ENCODE peak calls at places on chromosomes 2 and 18, in nine cellular contexts. One of them, this sample, is unnamed. For H3K4me1, the result is how much of the 10 kb centered on the place peaks cover.

GRCh38 chr18:9507565-9508088 is 32.3 kb downstream of the RALBP1 start:
- DNase-seq in cardiac muscle cell: no peak
- DNase-seq in small intestine: no peak
- DNase-seq in upper lobe of right lung: no peak
- DNase-seq in prostate gland: no peak
- DNase-seq in mammary epithelial cell: no peak
- DNase-seq in fibroblast of lung: no peak
- DNase-seq in GM23248: no peak
- DNase-seq in left lung: no peak
- DNase-seq in this sample: no peak

GRCh38 chr2:429575-430254 is 141.8 kb upstream of the ALKAL2 start:
- DNase-seq in cardiac muscle cell: no peak
- DNase-seq in small intestine: no peak
- DNase-seq in upper lobe of right lung: no peak
- DNase-seq in prostate gland: no peak
- DNase-seq in mammary epithelial cell: no peak
- DNase-seq in fibroblast of lung: no peak
- DNase-seq in GM23248: no peak
- DNase-seq in left lung: no peak
- DNase-seq in this sample: no peak

GRCh38 chr2:112794131-112794733 is 9.9 kb upstream of the IL1A start:
- DNase-seq in cardiac muscle cell: peak
- DNase-seq in small intestine: peak
- DNase-seq in upper lobe of right lung: no peak
- DNase-seq in prostate gland: peak
- DNase-seq in mammary epithelial cell: peak
- DNase-seq in fibroblast of lung: peak
- DNase-seq in GM23248: peak
- DNase-seq in left lung: no peak
- DNase-seq in this sample: no peak

GRCh38 chr2:160062283-160063005 is at the start of gene PLA2R1:
- DNase-seq in cardiac muscle cell: peak
- DNase-seq in small intestine: peak
- DNase-seq in upper lobe of right lung: peak
- DNase-seq in prostate gland: peak
- DNase-seq in mammary epithelial cell: peak
- DNase-seq in fibroblast of lung: peak
- DNase-seq in GM23248: peak
- DNase-seq in left lung: peak
- DNase-seq in this sample: no peak

GRCh38 chr2:235087812-235088607 is 136.2 kb downstream of the SH3BP4 start:
- DNase-seq in cardiac muscle cell: peak
- DNase-seq in small intestine: peak
- DNase-seq in upper lobe of right lung: peak
- DNase-seq in prostate gland: no peak
- DNase-seq in mammary epithelial cell: no peak
- DNase-seq in fibroblast of lung: peak
- DNase-seq in GM23248: no peak
- DNase-seq in left lung: no peak
- DNase-seq in this sample: no peak

GRCh38 chr2:180478883-180479282 is 471.8 kb upstream of the CWC22 start:
- DNase-seq in cardiac muscle cell: no peak
- DNase-seq in small intestine: no peak
- DNase-seq in upper lobe of right lung: no peak
- DNase-seq in prostate gland: no peak
- DNase-seq in mammary epithelial cell: no peak
- DNase-seq in fibroblast of lung: peak
- DNase-seq in GM23248: no peak
- DNase-seq in left lung: no peak
- DNase-seq in this sample: no peak

GRCh38 chr2:27954771-27955384 is 64.3 kb downstream of the BABAM2 start:
- DNase-seq in cardiac muscle cell: peak
- DNase-seq in small intestine: no peak
- DNase-seq in upper lobe of right lung: no peak
- DNase-seq in prostate gland: peak
- DNase-seq in mammary epithelial cell: peak
- DNase-seq in fibroblast of lung: peak
- DNase-seq in GM23248: peak
- DNase-seq in left lung: no peak
- DNase-seq in this sample: peak

GRCh38 chr2:25176138-25176537 is 7.8 kb upstream of the POMC start:
- DNase-seq in cardiac muscle cell: no peak
- DNase-seq in small intestine: no peak
- DNase-seq in upper lobe of right lung: no peak
- DNase-seq in prostate gland: no peak
- DNase-seq in mammary epithelial cell: no peak
- DNase-seq in fibroblast of lung: no peak
- DNase-seq in GM23248: no peak
- DNase-seq in left lung: no peak
- DNase-seq in this sample: no peak

DNA sequence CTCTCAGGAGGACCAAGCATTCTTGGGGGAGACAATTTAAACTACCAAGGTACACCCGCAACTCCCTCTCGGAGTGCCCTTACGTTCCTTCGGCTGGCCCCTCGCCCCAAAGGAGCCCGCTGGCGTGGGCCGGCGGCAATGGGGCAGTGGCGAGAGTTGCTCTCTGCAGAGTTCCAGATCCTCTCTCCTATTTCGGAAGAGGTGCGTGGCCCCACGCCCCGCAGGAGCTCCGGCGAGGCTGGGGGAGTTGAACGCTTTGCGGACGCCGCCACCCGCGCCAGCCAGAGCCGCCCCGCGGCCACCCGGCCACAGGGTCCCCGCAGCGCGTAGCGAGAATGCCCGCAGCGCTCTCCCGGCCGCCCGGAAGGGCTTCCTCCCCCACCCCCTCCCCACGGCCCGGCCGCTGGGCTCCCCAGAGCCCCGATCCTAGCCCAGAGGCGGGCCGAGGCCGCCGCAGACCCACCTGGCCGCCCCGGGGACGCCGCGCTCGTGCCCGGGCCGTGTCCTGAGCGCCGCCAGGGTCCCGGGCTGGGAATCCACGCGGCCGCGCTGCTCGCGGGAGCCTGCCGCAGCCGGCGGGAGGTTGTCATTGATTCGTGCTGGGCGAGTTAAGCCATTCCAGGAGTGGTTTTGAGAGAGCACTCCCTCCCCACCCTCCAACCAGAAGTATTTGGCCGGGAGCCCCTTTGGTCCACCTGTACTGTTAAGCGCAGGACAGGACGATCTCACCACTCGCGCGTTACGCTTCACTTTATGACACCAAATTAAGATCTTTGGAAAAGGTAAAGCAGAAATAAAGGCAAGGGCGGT is 206.3 kb upstream of the SMAD2 start:
- DNase-seq in cardiac muscle cell: no peak
- DNase-seq in small intestine: peak
- DNase-seq in upper lobe of right lung: no peak
- DNase-seq in prostate gland: peak
- DNase-seq in mammary epithelial cell: no peak
- DNase-seq in fibroblast of lung: no peak
- DNase-seq in GM23248: peak
- DNase-seq in left lung: no peak
- DNase-seq in this sample: no peak
- H3K4me1 ChIP-seq in cardiac muscle cell: under half
- H3K4me1 ChIP-seq in small intestine: under half
- H3K4me1 ChIP-seq in upper lobe of right lung: under half
- H3K4me1 ChIP-seq in prostate gland: under half
- H3K4me1 ChIP-seq in mammary epithelial cell: under half
- H3K4me1 ChIP-seq in fibroblast of lung: under half
- H3K4me1 ChIP-seq in GM23248: under half
- H3K4me1 ChIP-seq in left lung: under half
- H3K4me1 ChIP-seq in this sample: under half

GRCh38 chr2:120857422-120857821 is 121.8 kb downstream of the GLI2 start:
- DNase-seq in cardiac muscle cell: no peak
- DNase-seq in small intestine: no peak
- DNase-seq in upper lobe of right lung: peak
- DNase-seq in prostate gland: no peak
- DNase-seq in mammary epithelial cell: no peak
- DNase-seq in fibroblast of lung: no peak
- DNase-seq in GM23248: no peak
- DNase-seq in left lung: no peak
- DNase-seq in this sample: no peak

GRCh38 chr2:120857931-120858330 is 122.3 kb downstream of the GLI2 start:
- DNase-seq in cardiac muscle cell: no peak
- DNase-seq in small intestine: no peak
- DNase-seq in upper lobe of right lung: peak
- DNase-seq in prostate gland: no peak
- DNase-seq in mammary epithelial cell: no peak
- DNase-seq in fibroblast of lung: no peak
- DNase-seq in GM23248: no peak
- DNase-seq in left lung: peak
- DNase-seq in this sample: no peak

GRCh38 chr2:120855855-120856405 is 120.3 kb downstream of the GLI2 start:
- DNase-seq in cardiac muscle cell: no peak
- DNase-seq in small intestine: no peak
- DNase-seq in upper lobe of right lung: peak
- DNase-seq in prostate gland: no peak
- DNase-seq in mammary epithelial cell: no peak
- DNase-seq in fibroblast of lung: no peak
- DNase-seq in GM23248: no peak
- DNase-seq in left lung: peak
- DNase-seq in this sample: no peak

GRCh38 chr2:120854766-120855530 is 119.3 kb downstream of the GLI2 start:
- DNase-seq in cardiac muscle cell: no peak
- DNase-seq in small intestine: no peak
- DNase-seq in upper lobe of right lung: peak
- DNase-seq in prostate gland: no peak
- DNase-seq in mammary epithelial cell: no peak
- DNase-seq in fibroblast of lung: no peak
- DNase-seq in GM23248: no peak
- DNase-seq in left lung: peak
- DNase-seq in this sample: no peak

DNA sequence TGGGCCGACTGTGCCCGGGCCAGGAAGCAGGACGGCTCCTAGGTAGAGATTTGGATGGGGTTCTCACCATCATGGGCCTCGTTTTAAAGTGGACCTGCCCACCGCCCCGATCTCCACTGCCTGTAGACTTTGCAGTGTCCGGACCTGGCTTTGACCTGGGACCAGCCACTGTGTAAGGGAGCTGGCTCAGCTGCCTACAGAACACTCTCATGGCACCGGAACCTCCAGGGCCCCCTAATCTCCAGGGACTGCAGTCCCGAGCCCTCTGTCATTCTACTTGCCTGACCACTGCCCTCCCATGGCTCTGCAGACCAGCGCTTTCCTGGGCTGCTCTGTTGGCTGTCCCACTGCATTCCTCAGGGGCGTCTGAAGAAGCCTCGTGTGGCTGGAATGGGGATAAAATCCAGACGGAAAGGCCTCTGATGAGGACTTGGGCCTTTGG is 120.8 kb downstream of the GLI2 start:
- DNase-seq in cardiac muscle cell: peak
- DNase-seq in small intestine: no peak
- DNase-seq in upper lobe of right lung: peak
- DNase-seq in prostate gland: no peak
- DNase-seq in mammary epithelial cell: no peak
- DNase-seq in fibroblast of lung: peak
- DNase-seq in GM23248: peak
- DNase-seq in left lung: peak
- DNase-seq in this sample: no peak
- H3K27ac ChIP-seq in cardiac muscle cell: peak
- H3K27ac ChIP-seq in small intestine: no peak
- H3K27ac ChIP-seq in upper lobe of right lung: no peak
- H3K27ac ChIP-seq in prostate gland: no peak
- H3K27ac ChIP-seq in mammary epithelial cell: no peak
- H3K27ac ChIP-seq in fibroblast of lung: no peak
- H3K27ac ChIP-seq in GM23248: no peak
- H3K27ac ChIP-seq in left lung: no peak
- H3K27ac ChIP-seq in this sample: no peak

GRCh38 chr18:2978626-2979025 is 34.3 kb downstream of the LPIN2 start:
- DNase-seq in cardiac muscle cell: peak
- DNase-seq in small intestine: no peak
- DNase-seq in upper lobe of right lung: no peak
- DNase-seq in prostate gland: no peak
- DNase-seq in mammary epithelial cell: peak
- DNase-seq in fibroblast of lung: peak
- DNase-seq in GM23248: peak
- DNase-seq in left lung: no peak
- DNase-seq in this sample: peak
- H3K4me1 ChIP-seq in cardiac muscle cell: under half
- H3K4me1 ChIP-seq in small intestine: under half
- H3K4me1 ChIP-seq in upper lobe of right lung: half or more
- H3K4me1 ChIP-seq in prostate gland: under half
- H3K4me1 ChIP-seq in mammary epithelial cell: under half
- H3K4me1 ChIP-seq in fibroblast of lung: under half
- H3K4me1 ChIP-seq in GM23248: half or more
- H3K4me1 ChIP-seq in left lung: half or more
- H3K4me1 ChIP-seq in this sample: half or more

GRCh38 chr2:85591563-85591962 is 4.0 kb upstream of the RNF181 start:
- DNase-seq in cardiac muscle cell: no peak
- DNase-seq in small intestine: no peak
- DNase-seq in upper lobe of right lung: no peak
- DNase-seq in prostate gland: no peak
- DNase-seq in mammary epithelial cell: no peak
- DNase-seq in fibroblast of lung: no peak
- DNase-seq in GM23248: no peak
- DNase-seq in left lung: no peak
- DNase-seq in this sample: no peak

GRCh38 chr2:85590950-85591349 is 4.6 kb upstream of the RNF181 start:
- DNase-seq in cardiac muscle cell: no peak
- DNase-seq in small intestine: no peak
- DNase-seq in upper lobe of right lung: no peak
- DNase-seq in prostate gland: no peak
- DNase-seq in mammary epithelial cell: no peak
- DNase-seq in fibroblast of lung: no peak
- DNase-seq in GM23248: no peak
- DNase-seq in left lung: no peak
- DNase-seq in this sample: no peak

GRCh38 chr2:85589166-85589565 is 4.9 kb downstream of the VAMP5 start:
- DNase-seq in cardiac muscle cell: no peak
- DNase-seq in small intestine: no peak
- DNase-seq in upper lobe of right lung: no peak
- DNase-seq in prostate gland: no peak
- DNase-seq in mammary epithelial cell: no peak
- DNase-seq in fibroblast of lung: no peak
- DNase-seq in GM23248: no peak
- DNase-seq in left lung: no peak
- DNase-seq in this sample: no peak

GRCh38 chr2:85588218-85589044 is 4.2 kb downstream of the VAMP5 start:
- DNase-seq in cardiac muscle cell: no peak
- DNase-seq in small intestine: no peak
- DNase-seq in upper lobe of right lung: no peak
- DNase-seq in prostate gland: no peak
- DNase-seq in mammary epithelial cell: no peak
- DNase-seq in fibroblast of lung: no peak
- DNase-seq in GM23248: no peak
- DNase-seq in left lung: no peak
- DNase-seq in this sample: no peak

GRCh38 chr2:85589982-85590791 is 5.4 kb upstream of the RNF181 start:
- DNase-seq in cardiac muscle cell: peak
- DNase-seq in small intestine: no peak
- DNase-seq in upper lobe of right lung: no peak
- DNase-seq in prostate gland: no peak
- DNase-seq in mammary epithelial cell: peak
- DNase-seq in fibroblast of lung: peak
- DNase-seq in GM23248: peak
- DNase-seq in left lung: no peak
- DNase-seq in this sample: no peak
- H3K27ac ChIP-seq in cardiac muscle cell: no peak
- H3K27ac ChIP-seq in small intestine: no peak
- H3K27ac ChIP-seq in upper lobe of right lung: peak
- H3K27ac ChIP-seq in prostate gland: peak
- H3K27ac ChIP-seq in mammary epithelial cell: peak
- H3K27ac ChIP-seq in fibroblast of lung: peak
- H3K27ac ChIP-seq in GM23248: peak
- H3K27ac ChIP-seq in left lung: peak
- H3K27ac ChIP-seq in this sample: no peak

GRCh38 chr2:144510206-144510991 is 9.5 kb downstream of the ZEB2 start:
- DNase-seq in cardiac muscle cell: no peak
- DNase-seq in small intestine: no peak
- DNase-seq in upper lobe of right lung: no peak
- DNase-seq in prostate gland: no peak
- DNase-seq in mammary epithelial cell: peak
- DNase-seq in fibroblast of lung: peak
- DNase-seq in GM23248: peak
- DNase-seq in left lung: no peak
- DNase-seq in this sample: no peak
- H3K4me1 ChIP-seq in cardiac muscle cell: half or more
- H3K4me1 ChIP-seq in small intestine: under half
- H3K4me1 ChIP-seq in upper lobe of right lung: half or more
- H3K4me1 ChIP-seq in prostate gland: under half
- H3K4me1 ChIP-seq in mammary epithelial cell: under half
- H3K4me1 ChIP-seq in fibroblast of lung: under half
- H3K4me1 ChIP-seq in GM23248: half or more
- H3K4me1 ChIP-seq in left lung: half or more
- H3K4me1 ChIP-seq in this sample: under half

This sample was measured in CD4-positive, CD25-positive, alpha-beta regulatory T cell.